ENCODE peak calls at places on chromosomes 7 and 10, in four cellular contexts. One of them, this sample, is unnamed.

GRCh38 chr7:80387634-80388033 is 124.2 kb downstream of the GNAT3 start:
- DNase-seq in BE2C: peak; percentile 78
- DNase-seq in foreskin fibroblast: peak; percentile 60
- DNase-seq in A549: no peak
- DNase-seq in this sample: no peak

GRCh38 chr7:16708980-16709379 is 44.6 kb upstream of the TSPAN13 start:
- DNase-seq in BE2C: no peak
- DNase-seq in foreskin fibroblast: peak; percentile 93
- DNase-seq in A549: no peak
- DNase-seq in this sample: no peak

GRCh38 chr7:23335621-23336020 is 36.5 kb downstream of the MALSU1 start:
- DNase-seq in BE2C: no peak
- DNase-seq in foreskin fibroblast: no peak
- DNase-seq in A549: no peak
- DNase-seq in this sample: no peak

GRCh38 chr10:10758306-10758705 is 259.4 kb upstream of the CELF2 start:
- DNase-seq in BE2C: no peak
- DNase-seq in foreskin fibroblast: peak; percentile 33
- DNase-seq in A549: no peak
- DNase-seq in this sample: no peak

GRCh38 chr10:20858292-20859124 is 38.6 kb downstream of the NEBL start:
- DNase-seq in BE2C: no peak
- DNase-seq in foreskin fibroblast: peak; percentile 56
- DNase-seq in A549: no peak
- DNase-seq in this sample: no peak

GRCh38 chr10:88725798-88726197 is 19.7 kb downstream of the LIPK start:
- DNase-seq in BE2C: no peak
- DNase-seq in foreskin fibroblast: no peak
- DNase-seq in A549: no peak
- DNase-seq in this sample: no peak

GRCh38 chr7:95297041-95297440 is 27.3 kb downstream of the PON1 start:
- DNase-seq in BE2C: no peak
- DNase-seq in foreskin fibroblast: no peak
- DNase-seq in A549: no peak
- DNase-seq in this sample: no peak

GRCh38 chr10:75512534-75512933 is 81.1 kb downstream of the LRMDA start:
- DNase-seq in BE2C: no peak
- DNase-seq in foreskin fibroblast: no peak
- DNase-seq in A549: no peak
- DNase-seq in this sample: no peak

GRCh38 chr7:47737606-47738005 is 155.7 kb upstream of the TNS3 start:
- DNase-seq in BE2C: no peak
- DNase-seq in foreskin fibroblast: no peak
- DNase-seq in A549: no peak
- DNase-seq in this sample: no peak

GRCh38 chr10:125411724-125412123 is 251.4 kb upstream of the CTBP2 start:
- DNase-seq in BE2C: no peak
- DNase-seq in foreskin fibroblast: peak; percentile 94
- DNase-seq in A549: no peak
- DNase-seq in this sample: no peak

GRCh38 chr10:14384096-14384730 is 53.5 kb upstream of the FRMD4A start:
- DNase-seq in BE2C: no peak
- DNase-seq in foreskin fibroblast: no peak
- DNase-seq in A549: no peak
- DNase-seq in this sample: no peak

GRCh38 chr10:131453772-131454634 is 142.5 kb upstream of the TCERG1L start:
- DNase-seq in BE2C: peak; percentile 68
- DNase-seq in foreskin fibroblast: peak; percentile 7
- DNase-seq in A549: no peak
- DNase-seq in this sample: peak; percentile 87

GRCh38 chr7:158246272-158246959 is 341.2 kb downstream of the PTPRN2 start:
- DNase-seq in BE2C: no peak
- DNase-seq in foreskin fibroblast: no peak
- DNase-seq in A549: no peak
- DNase-seq in this sample: no peak

GRCh38 chr10:101001225-101002035 is 1.8 kb downstream of the LZTS2 start:
- DNase-seq in BE2C: peak; percentile 33
- DNase-seq in foreskin fibroblast: peak; percentile 97
- DNase-seq in A549: no peak
- DNase-seq in this sample: peak; percentile 70

GRCh38 chr10:369441-370221 is 234.4 kb downstream of the ZMYND11 start:
- DNase-seq in BE2C: no peak
- DNase-seq in foreskin fibroblast: peak; percentile 42
- DNase-seq in A549: no peak
- DNase-seq in this sample: no peak

GRCh38 chr7:22332481-22332880 is 24.5 kb downstream of the RAPGEF5 start:
- DNase-seq in BE2C: no peak
- DNase-seq in foreskin fibroblast: peak; percentile 6
- DNase-seq in A549: no peak
- DNase-seq in this sample: no peak

GRCh38 chr10:117462424-117462792 is 80.1 kb upstream of the EMX2 start:
- DNase-seq in BE2C: no peak
- DNase-seq in foreskin fibroblast: peak; percentile 42
- DNase-seq in A549: peak; percentile 15
- DNase-seq in this sample: no peak

GRCh38 chr10:114100848-114101741 is 57.4 kb downstream of the ADRB1 start:
- DNase-seq in BE2C: peak; percentile 17
- DNase-seq in foreskin fibroblast: peak; percentile 63
- DNase-seq in A549: no peak
- DNase-seq in this sample: peak; percentile 50

GRCh38 chr10:13916384-13916947 is 329.7 kb downstream of the PRPF18 start:
- DNase-seq in BE2C: no peak
- DNase-seq in foreskin fibroblast: no peak
- DNase-seq in A549: no peak
- DNase-seq in this sample: no peak

GRCh38 chr7:144256112-144256511 is 8.5 kb downstream of the OR2A7 start:
- DNase-seq in BE2C: no peak
- DNase-seq in foreskin fibroblast: no peak
- DNase-seq in A549: no peak
- DNase-seq in this sample: no peak

DNA sequence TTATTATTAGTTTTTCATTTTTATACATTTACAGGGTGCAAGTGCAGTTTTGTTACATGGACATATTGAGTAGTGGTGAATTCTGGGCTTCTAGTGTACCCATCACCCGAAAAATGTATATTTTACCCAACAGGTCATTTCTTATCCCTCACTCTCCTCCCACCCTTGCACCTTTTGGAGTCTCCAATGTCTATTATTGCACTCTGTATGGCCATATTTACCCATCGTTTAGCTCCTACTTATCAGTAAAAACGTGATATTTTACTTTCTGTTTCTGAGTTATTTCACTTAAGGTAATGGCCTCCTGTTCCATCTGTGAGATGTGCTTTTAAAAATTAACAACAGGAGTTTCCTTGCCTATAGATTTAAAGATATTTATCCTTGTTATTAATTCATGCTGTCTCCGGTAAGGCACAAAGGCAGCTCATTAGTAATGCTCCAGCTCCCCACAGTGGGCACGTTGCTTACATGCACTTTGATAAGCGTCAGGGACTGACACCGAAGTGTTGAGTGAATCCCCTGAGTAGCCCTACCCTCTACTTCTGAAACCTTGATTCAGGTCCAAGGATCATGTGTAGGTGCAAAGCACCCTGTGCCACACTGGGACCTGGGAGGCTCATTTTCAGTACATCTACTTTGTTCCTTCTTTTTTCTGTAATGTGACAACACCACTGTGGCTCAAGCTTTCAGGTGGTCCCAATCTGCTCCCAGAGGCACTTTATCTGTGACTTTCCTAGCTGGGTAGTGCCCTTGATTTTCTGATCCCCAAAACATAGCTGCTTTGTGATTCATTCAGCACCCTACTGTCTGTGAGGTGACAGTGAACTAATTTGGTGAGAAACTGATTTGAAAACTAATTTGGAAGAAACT is 27.3 kb downstream of the HYAL4 start:
- DNase-seq in BE2C: peak; percentile 62
- DNase-seq in foreskin fibroblast: peak; percentile 48
- DNase-seq in A549: peak; percentile 31
- DNase-seq in this sample: peak; percentile 67
- TF ChIP-seq CTCF in BE2C: peak; percentile 76
- TF ChIP-seq CTCF in foreskin fibroblast: peak; percentile 31
- TF ChIP-seq CTCF in A549: peak; percentile 86
- TF ChIP-seq CTCF in this sample: peak; percentile 78

GRCh38 chr7:30683306-30683705 is 1.1 kb upstream of the CRHR2 start:
- DNase-seq in BE2C: no peak
- DNase-seq in foreskin fibroblast: no peak
- DNase-seq in A549: no peak
- DNase-seq in this sample: no peak

GRCh38 chr7:30684351-30684750 is 2.1 kb upstream of the CRHR2 start:
- DNase-seq in BE2C: no peak
- DNase-seq in foreskin fibroblast: no peak
- DNase-seq in A549: no peak
- DNase-seq in this sample: no peak

GRCh38 chr7:30681262-30682130 is 760 bp downstream of the CRHR2 start:
- DNase-seq in BE2C: no peak
- DNase-seq in foreskin fibroblast: no peak
- DNase-seq in A549: no peak
- DNase-seq in this sample: peak; percentile 39

GRCh38 chr7:30683839-30684238 is 1.6 kb upstream of the CRHR2 start:
- DNase-seq in BE2C: no peak
- DNase-seq in foreskin fibroblast: no peak
- DNase-seq in A549: no peak
- DNase-seq in this sample: no peak

DNA sequence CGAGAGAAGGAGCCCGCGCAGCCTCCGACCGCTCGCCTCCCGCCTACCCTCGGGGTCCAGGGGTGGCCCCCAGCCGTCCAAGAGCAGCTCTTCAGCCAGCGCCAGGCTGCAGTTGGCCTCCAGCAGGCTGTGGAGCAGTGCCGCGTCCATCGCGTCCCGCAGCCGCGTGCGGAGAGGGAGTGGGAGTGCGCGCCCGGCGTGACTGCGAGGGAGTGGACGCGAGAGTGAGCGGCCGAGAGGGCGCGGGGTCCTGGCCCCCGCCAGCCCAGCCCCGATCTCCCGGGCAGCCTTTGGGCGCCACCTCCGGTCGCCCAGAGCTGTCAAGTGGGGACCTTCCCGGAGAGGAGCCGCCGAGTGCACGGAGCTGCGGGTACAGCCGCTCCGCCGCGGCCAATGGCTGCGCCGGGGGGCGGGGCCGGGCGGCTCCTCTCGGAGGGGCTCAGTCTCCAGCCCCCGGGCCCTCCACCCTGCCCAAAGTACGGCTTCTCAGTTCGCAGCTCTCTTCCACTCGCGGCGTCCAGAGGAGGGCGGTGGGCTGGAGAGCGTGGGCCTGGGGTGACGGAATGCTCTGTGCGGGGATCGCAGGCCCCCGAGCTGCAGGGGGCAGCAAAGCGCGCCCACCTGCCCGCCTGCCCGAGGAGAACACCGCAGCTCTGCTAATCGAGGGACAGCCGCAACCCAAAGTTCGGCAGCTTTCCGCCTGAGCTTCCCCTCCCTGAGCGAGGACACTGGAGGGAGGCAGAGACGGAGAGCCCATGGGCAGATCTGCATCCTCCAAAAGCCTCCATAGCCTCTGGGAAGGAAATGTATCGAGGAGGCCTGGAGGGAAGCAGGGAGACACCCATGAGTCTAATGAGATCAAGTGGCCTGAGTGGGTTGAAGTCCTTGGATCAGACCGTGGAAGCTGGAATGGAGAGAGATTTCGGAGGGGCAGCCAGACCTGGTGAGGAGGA is at the start of gene CRHR2:
- DNase-seq in BE2C: peak; percentile 73
- DNase-seq in foreskin fibroblast: no peak
- DNase-seq in A549: peak; percentile 20
- DNase-seq in this sample: peak; percentile 61
- H3K4me3 ChIP-seq in BE2C: peak within 1 kb of the TSS; percentile 59
- H3K4me3 ChIP-seq in foreskin fibroblast: no peak within 1 kb of the TSS
- H3K4me3 ChIP-seq in A549: peak within 1 kb of the TSS; percentile 55
- H3K4me3 ChIP-seq in this sample: peak within 1 kb of the TSS; percentile 57

DNA sequence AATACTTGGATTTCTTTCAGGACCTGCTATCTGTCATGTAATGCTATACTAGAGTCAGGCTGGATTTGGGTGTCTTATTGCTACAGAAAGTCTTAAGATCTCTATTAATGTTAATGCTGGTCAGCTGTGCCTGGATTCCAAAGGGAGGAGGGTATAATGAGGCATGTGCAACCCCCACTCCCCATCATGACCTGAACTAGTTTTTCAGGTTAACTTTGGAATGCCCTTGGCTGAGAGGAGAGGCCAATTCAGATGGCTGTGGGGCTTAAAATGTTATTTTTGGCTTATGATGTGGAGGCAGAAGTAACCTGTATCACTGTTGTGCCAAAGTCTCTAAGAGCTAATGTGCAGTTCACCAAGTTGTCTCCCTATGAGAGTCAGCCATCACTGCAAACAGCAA is 510.9 kb upstream of the C7orf33 start:
- DNase-seq in BE2C: no peak
- DNase-seq in foreskin fibroblast: no peak
- DNase-seq in A549: no peak
- DNase-seq in this sample: no peak
- TF ChIP-seq CTCF in BE2C: no peak
- TF ChIP-seq CTCF in foreskin fibroblast: no peak
- TF ChIP-seq CTCF in A549: no peak
- TF ChIP-seq CTCF in this sample: no peak

GRCh38 chr7:100132697-100133137 is 6.0 kb downstream of the MBLAC1 start:
- DNase-seq in BE2C: peak; percentile 81
- DNase-seq in foreskin fibroblast: peak; percentile 88
- DNase-seq in A549: peak; percentile 86
- DNase-seq in this sample: peak; percentile 75

GRCh38 chr7:100132126-100132525 is 5.4 kb downstream of the MBLAC1 start:
- DNase-seq in BE2C: no peak
- DNase-seq in foreskin fibroblast: no peak
- DNase-seq in A549: no peak
- DNase-seq in this sample: no peak

GRCh38 chr7:100128602-100128963 is 1.8 kb downstream of the MBLAC1 start:
- DNase-seq in BE2C: no peak
- DNase-seq in foreskin fibroblast: no peak
- DNase-seq in A549: no peak
- DNase-seq in this sample: no peak

GRCh38 chr7:100127866-100128601 is 1.3 kb downstream of the MBLAC1 start:
- DNase-seq in BE2C: peak; percentile 40
- DNase-seq in foreskin fibroblast: peak; percentile 37
- DNase-seq in A549: no peak
- DNase-seq in this sample: peak; percentile 32

DNA sequence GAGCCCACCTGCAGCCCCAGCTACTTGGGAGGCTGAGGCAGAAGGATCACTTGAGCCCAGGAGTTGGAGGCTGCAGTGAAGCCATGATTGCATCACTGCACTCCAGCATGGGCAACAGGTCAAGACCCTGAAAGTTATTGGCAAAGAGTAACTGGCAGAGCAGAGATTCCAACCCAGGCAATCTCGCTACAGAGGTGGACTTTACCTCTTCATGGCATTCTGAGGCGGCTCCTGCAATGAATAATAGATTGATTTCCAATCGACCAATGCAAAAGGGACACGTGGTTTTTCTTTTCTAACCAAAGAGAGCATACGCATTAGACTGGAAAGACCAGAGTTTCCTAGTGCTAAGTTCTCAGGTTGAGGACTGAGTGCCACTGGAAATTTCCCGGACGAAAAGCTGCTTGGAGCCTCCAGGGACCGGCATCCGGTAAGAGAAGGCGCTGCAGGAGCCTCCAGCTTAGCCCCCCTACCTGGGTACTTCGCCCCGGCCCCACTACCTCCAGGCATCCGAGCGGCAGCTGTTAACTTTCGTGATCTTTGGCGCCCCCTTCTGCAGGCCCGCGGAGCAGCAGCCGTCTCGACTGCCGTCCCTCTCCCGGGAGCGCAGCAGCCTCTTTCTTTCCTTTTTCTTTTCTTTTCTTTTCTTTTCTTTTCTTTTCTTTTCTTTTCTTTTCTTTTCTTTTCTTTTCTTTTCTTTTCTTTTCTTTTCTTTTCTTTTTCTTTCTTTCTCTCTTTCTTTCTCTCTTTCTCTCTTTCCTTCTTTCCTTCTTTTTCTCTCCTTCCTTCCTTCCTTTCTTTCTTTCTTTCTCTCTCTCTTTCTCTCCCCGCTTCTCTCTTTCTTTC is 4.1 kb downstream of the MBLAC1 start:
- DNase-seq in BE2C: peak; percentile 86
- DNase-seq in foreskin fibroblast: peak; percentile 78
- DNase-seq in A549: peak; percentile 74
- DNase-seq in this sample: peak; percentile 89
- H3K4me3 ChIP-seq in BE2C: no peak overlapping the region
- H3K4me3 ChIP-seq in foreskin fibroblast: peak overlapping the region; percentile 21
- H3K4me3 ChIP-seq in A549: no peak overlapping the region
- H3K4me3 ChIP-seq in this sample: no peak overlapping the region